ENCODE peak calls at places on chromosomes 3 and 15, in seven cellular contexts. C is HFF-Myc; P is HS-27A; L is type B pancreatic cell; U is dorsolateral prefrontal cortex; T is CD8-positive, alpha-beta T cell; H is NCI-H1417. K is an unnamed sample.

GRCh38 chr3:25455316-25456232 is 27.5 kb downstream of the RARB start:
- DNase-seq in H (no peak), U (peak; percentile 60), C (no peak), P (no peak), L (no peak), T (no peak), K (no peak)

GRCh38 chr3:66033241-66034138 is 5.2 kb downstream of the MAGI1 start:
- DNase-seq in H (no peak), C (no peak), T (no peak), L (no peak), P (no peak), U (no peak), K (no peak)

GRCh38 chr15:65738649-65739048 is 53.4 kb downstream of the DENND4A start:
- DNase-seq in U (no peak), P (no peak), T (no peak), C (no peak), L (no peak), H (no peak), K (no peak)

GRCh38 chr3:18758047-18758704 is 333.0 kb upstream of the SATB1 start:
- DNase-seq in H (peak; percentile 88), P (peak; percentile 14), C (no peak), T (no peak), U (no peak), L (no peak), K (no peak)

GRCh38 chr3:115683305-115683704 is 60.0 kb downstream of the GAP43 start:
- DNase-seq in P (no peak), C (no peak), T (no peak), H (no peak), U (no peak), L (no peak), K (no peak)

GRCh38 chr3:104629038-104629437 is 737.7 kb upstream of the ALCAM start:
- DNase-seq in T (no peak), P (peak; percentile 72), L (no peak), C (peak; percentile 16), H (no peak), U (no peak), K (no peak)

GRCh38 chr3:183253364-183253960 is 409 bp downstream of the B3GNT5 start:
- DNase-seq in U (peak; percentile 69), L (peak; percentile 74), C (no peak), P (no peak), H (peak; percentile 87), T (no peak), K (peak; percentile 7)

GRCh38 chr3:17442332-17443049 is 299.9 kb downstream of the TBC1D5 start:
- DNase-seq in H (no peak), T (no peak), P (no peak), L (no peak), C (no peak), U (no peak), K (no peak)

GRCh38 chr3:131998027-131998426 is 36.8 kb downstream of the CPNE4 start:
- DNase-seq in H (no peak), L (no peak), C (no peak), T (no peak), P (no peak), U (no peak), K (no peak)

GRCh38 chr3:29170894-29171582 is 109.8 kb upstream of the RBMS3 start:
- DNase-seq in P (no peak), T (no peak), H (no peak), U (no peak), C (no peak), L (no peak), K (no peak)

GRCh38 chr15:93562752-93563151 is 473.7 kb upstream of the RGMA start:
- DNase-seq in P (no peak), T (no peak), U (no peak), L (no peak), C (no peak), H (no peak), K (no peak)

GRCh38 chr15:101689901-101690300 is 34.4 kb downstream of the TARS3 start:
- DNase-seq in C (no peak), L (no peak), P (no peak), H (no peak), U (no peak), T (no peak), K (no peak)

GRCh38 chr15:81410318-81410753 is 36.3 kb upstream of the TMC3 start:
- DNase-seq in T (peak; percentile 52), U (peak; percentile 42), H (peak; percentile 96), C (peak; percentile 59), L (no peak), P (peak; percentile 62), K (peak; percentile 49)

GRCh38 chr3:141656771-141657170 is 81.3 kb upstream of the RNF7 start:
- DNase-seq in P (no peak), T (no peak), H (no peak), L (no peak), U (no peak), C (no peak), K (peak; percentile 70)

GRCh38 chr3:109647985-109648384 is 310.6 kb upstream of the DPPA4 start:
- DNase-seq in L (no peak), H (no peak), C (no peak), U (no peak), T (no peak), P (no peak), K (no peak)

GRCh38 chr3:55329849-55330248 is 157.3 kb downstream of the WNT5A start:
- DNase-seq in C (peak; percentile 53), P (peak; percentile 93), L (no peak), U (no peak), H (no peak), T (no peak), K (peak; percentile 57)

GRCh38 chr3:49566312-49566711 is 12.0 kb downstream of the BSN start:
- DNase-seq in U (peak; percentile 2), L (no peak), C (no peak), T (no peak), H (no peak), P (no peak), K (no peak)

GRCh38 chr15:74783072-74783807 is 1.4 kb downstream of the CSK start:
- DNase-seq in P (peak; percentile 55), H (no peak), C (no peak), T (peak; percentile 62), L (no peak), U (no peak), K (no peak)

GRCh38 chr3:79558943-79559342 is 208.9 kb downstream of the ROBO1 start:
- DNase-seq in L (no peak), T (no peak), P (no peak), U (no peak), C (no peak), H (no peak), K (no peak)

GRCh38 chr3:17204049-17204650 is 319.4 kb downstream of the PLCL2 start:
- DNase-seq in U (no peak), T (no peak), P (no peak), C (no peak), H (no peak), L (no peak), K (no peak)

GRCh38 chr3:14146381-14147062 is 21.7 kb downstream of the TMEM43 start:
- DNase-seq in H (no peak), P (no peak), U (no peak), C (no peak), L (peak; percentile 49), T (peak; percentile 46), K (no peak)

GRCh38 chr3:129611812-129612349 is 5.4 kb upstream of the PLXND1 start:
- DNase-seq in U (no peak), C (no peak), L (no peak), T (no peak), P (no peak), H (no peak), K (no peak)

GRCh38 chr3:38270606-38271005 is 5.0 kb downstream of the SLC22A13 start:
- DNase-seq in C (no peak), P (no peak), L (no peak), U (no peak), H (no peak), T (no peak), K (no peak)

GRCh38 chr3:148648685-148649352 is 48.9 kb upstream of the AGTR1 start:
- DNase-seq in L (no peak), U (no peak), T (no peak), C (no peak), P (peak; percentile 65), H (no peak), K (peak; percentile 10)

GRCh38 chr15:62498711-62499110 is 333.6 kb upstream of the C2CD4B start:
- DNase-seq in T (no peak), L (no peak), C (no peak), H (no peak), P (no peak), U (no peak), K (no peak)

GRCh38 chr3:38164136-38164965 is 986 bp upstream of the OXSR1 start:
- DNase-seq in U (no peak), H (no peak), P (no peak), C (no peak), T (no peak), L (no peak), K (no peak)

GRCh38 chr3:59496250-59496649 is 446.4 kb upstream of the CFAP20DC start:
- DNase-seq in P (no peak), H (no peak), T (no peak), U (no peak), C (no peak), L (no peak), K (no peak)

GRCh38 chr3:105154692-105155091 is 212.0 kb upstream of the ALCAM start:
- DNase-seq in T (no peak), U (no peak), C (no peak), L (no peak), P (no peak), H (no peak), K (no peak)

GRCh38 chr15:89760303-89761008 is 9.4 kb upstream of the MESP1 start:
- DNase-seq in T (peak; percentile 74), L (peak; percentile 86), H (peak; percentile 67), U (peak; percentile 82), P (peak; percentile 52), C (no peak), K (no peak)

GRCh38 chr15:81481326-81481725 is 107.3 kb upstream of the TMC3 start:
- DNase-seq in C (no peak), T (no peak), L (no peak), U (no peak), P (no peak), H (no peak), K (no peak)

GRCh38 chr3:70040386-70040785 is 40.9 kb downstream of the SAMMSON start:
- DNase-seq in U (no peak), C (no peak), T (no peak), L (no peak), P (no peak), H (no peak), K (no peak)

GRCh38 chr3:172181936-172182708 is 142.7 kb downstream of the FNDC3B start:
- DNase-seq in U (no peak), P (no peak), C (no peak), T (no peak), L (no peak), H (no peak), K (no peak)